ENCODE peak calls at places on chromosome 6, in six cellular contexts. H is IMR-90, S is mesenchymal stem cell, A is H9, W is mesendoderm, F is H1. Q is an unnamed sample. For H3K4me1, the result is how much of the 10 kb centered on the place peaks cover.

GRCh38 chr6:106966671-106967522 is 7.6 kb downstream of the CD24 start:
- DNase-seq in H (no peak), S (no peak), A (no peak), W (no peak), F (no peak), Q (no peak)

GRCh38 chr6:163146036-163146435 is 268.5 kb upstream of the QKI start:
- DNase-seq in H (no peak), S (no peak), A (no peak), W (no peak), F (no peak), Q (no peak)

GRCh38 chr6:50815436-50816114 is 3.1 kb upstream of the TFAP2B start:
- DNase-seq in H (peak), S (peak), A (no peak), W (no peak), F (no peak), Q (peak)

GRCh38 chr6:73798592-73798991 is 102.6 kb downstream of the CD109 start:
- DNase-seq in H (peak), S (peak), A (peak), W (peak), F (no peak), Q (peak)

GRCh38 chr6:105453968-105454367 is 51.1 kb upstream of the PREP start:
- DNase-seq in H (no peak), S (no peak), A (no peak), W (no peak), F (no peak), Q (no peak)

GRCh38 chr6:129555206-129555832 is 154.7 kb downstream of the ARHGAP18 start:
- DNase-seq in H (peak), S (peak), A (no peak), W (peak), F (no peak), Q (no peak)

GRCh38 chr6:100538086-100538485 is 73.4 kb upstream of the SIM1 start:
- DNase-seq in H (no peak), S (peak), A (no peak), W (no peak), F (no peak), Q (no peak)

GRCh38 chr6:19009769-19010168 is 622.6 kb downstream of the RNF144B start:
- DNase-seq in H (no peak), S (no peak), A (no peak), W (no peak), F (no peak), Q (no peak)

DNA sequence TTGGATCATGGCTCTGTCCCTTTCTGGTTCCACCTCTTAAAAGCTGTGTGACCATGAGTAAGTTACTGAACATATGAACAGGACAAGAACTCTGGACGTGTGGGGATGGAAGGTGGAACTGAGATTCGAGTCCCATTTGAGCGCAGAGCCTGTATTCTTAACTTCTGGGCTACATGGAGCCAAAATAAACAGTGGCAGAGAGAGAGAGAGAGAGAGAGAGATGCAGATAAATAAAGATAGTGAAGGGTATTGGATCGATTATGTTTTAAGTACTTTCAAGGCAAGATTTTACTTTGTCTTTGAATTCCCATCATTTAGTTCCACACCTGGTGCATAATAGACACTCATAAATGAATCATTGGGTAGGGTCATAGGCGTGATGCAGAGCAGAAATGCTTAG is 39.7 kb downstream of the SLC35D3 start:
- DNase-seq in H (no peak), S (no peak), A (no peak), W (no peak), F (no peak), Q (no peak)
- H3K4me1 ChIP-seq in H (under half), S (under half), A (under half), W (under half), F (under half), Q (under half)

GRCh38 chr6:37005827-37006514 is 516 bp downstream of the FGD2 start:
- DNase-seq in H (no peak), S (no peak), A (no peak), W (no peak), F (no peak), Q (no peak)
- H2AK5ac ChIP-seq in H (no peak), S (peak), A (no peak), W (no peak), F (no peak), Q (no peak)

DNA sequence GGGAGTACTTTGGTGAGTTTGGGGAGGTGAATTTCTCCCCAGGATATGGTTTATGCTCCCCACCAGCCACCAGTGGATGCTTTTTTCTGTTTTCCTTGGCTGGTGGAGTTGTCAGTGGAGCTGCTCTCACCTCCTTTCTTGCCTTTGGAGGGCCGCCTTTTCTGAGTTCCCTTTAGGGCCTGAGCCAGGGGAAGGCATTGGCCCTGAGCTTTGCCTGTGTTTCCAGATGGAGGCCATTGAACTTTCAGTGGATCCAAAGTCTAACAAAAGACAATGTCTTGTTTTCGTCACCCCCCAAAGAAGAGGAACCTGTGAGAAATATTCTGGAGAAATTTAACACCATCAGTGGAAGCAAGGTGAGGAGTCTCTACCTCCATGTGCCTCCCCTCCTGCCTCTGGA is 4.4 kb upstream of the TMEM14A start:
- DNase-seq in H (no peak), S (no peak), A (no peak), W (no peak), F (no peak), Q (no peak)
- H3K4me1 ChIP-seq in H (under half), S (under half), A (under half), W (under half), F (under half), Q (under half)

GRCh38 chr6:157230971-157231370 is 92.3 kb downstream of the TMEM242 start:
- DNase-seq in H (no peak), S (no peak), A (no peak), W (no peak), F (no peak), Q (no peak)
- H2AK5ac ChIP-seq in H (no peak), S (no peak), A (no peak), W (no peak), F (no peak), Q (no peak)

GRCh38 chr6:52330470-52330869 is 31.5 kb upstream of the PAQR8 start:
- DNase-seq in H (no peak), S (no peak), A (no peak), W (peak), F (no peak), Q (no peak)

GRCh38 chr6:52326540-52327364 is 35.2 kb upstream of the PAQR8 start:
- DNase-seq in H (no peak), S (no peak), A (no peak), W (no peak), F (no peak), Q (no peak)

GRCh38 chr6:52328303-52328662 is 33.7 kb upstream of the PAQR8 start:
- DNase-seq in H (no peak), S (no peak), A (no peak), W (no peak), F (no peak), Q (no peak)

GRCh38 chr6:52325695-52326471 is 36.1 kb upstream of the PAQR8 start:
- DNase-seq in H (no peak), S (peak), A (peak), W (peak), F (peak), Q (no peak)

DNA sequence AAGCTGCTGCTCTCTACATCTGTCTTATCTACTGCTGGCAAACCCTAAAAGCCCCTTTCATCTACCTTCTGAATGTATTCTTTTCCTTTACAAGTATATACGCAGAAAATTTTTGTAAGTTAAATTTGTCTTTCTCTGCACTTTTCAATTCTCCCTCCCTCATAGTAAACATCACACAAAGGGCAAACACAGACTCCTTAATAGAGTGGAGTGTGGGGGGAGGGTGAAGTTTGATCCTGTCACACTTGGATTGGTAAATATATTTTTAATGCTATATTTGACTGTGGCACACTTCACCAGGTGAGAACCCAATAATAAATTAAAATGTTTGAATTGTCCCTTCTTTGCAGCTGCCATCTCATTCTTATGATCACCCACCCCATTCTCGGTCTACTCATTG is 33.2 kb upstream of the PAQR8 start:
- DNase-seq in H (no peak), S (no peak), A (no peak), W (no peak), F (no peak), Q (no peak)
- H3K4me1 ChIP-seq in H (under half), S (under half), A (under half), W (under half), F (under half), Q (under half)

GRCh38 chr6:35388023-35388422 is 45.7 kb downstream of the PPARD start:
- DNase-seq in H (no peak), S (no peak), A (no peak), W (no peak), F (no peak), Q (no peak)

GRCh38 chr6:35382015-35382414 is 39.7 kb downstream of the PPARD start:
- DNase-seq in H (no peak), S (no peak), A (no peak), W (no peak), F (no peak), Q (no peak)

GRCh38 chr6:35386989-35387388 is 44.6 kb downstream of the PPARD start:
- DNase-seq in H (no peak), S (no peak), A (no peak), W (peak), F (no peak), Q (no peak)

GRCh38 chr6:35388772-35389352 is 46.5 kb downstream of the PPARD start:
- DNase-seq in H (no peak), S (no peak), A (no peak), W (no peak), F (no peak), Q (peak)

DNA sequence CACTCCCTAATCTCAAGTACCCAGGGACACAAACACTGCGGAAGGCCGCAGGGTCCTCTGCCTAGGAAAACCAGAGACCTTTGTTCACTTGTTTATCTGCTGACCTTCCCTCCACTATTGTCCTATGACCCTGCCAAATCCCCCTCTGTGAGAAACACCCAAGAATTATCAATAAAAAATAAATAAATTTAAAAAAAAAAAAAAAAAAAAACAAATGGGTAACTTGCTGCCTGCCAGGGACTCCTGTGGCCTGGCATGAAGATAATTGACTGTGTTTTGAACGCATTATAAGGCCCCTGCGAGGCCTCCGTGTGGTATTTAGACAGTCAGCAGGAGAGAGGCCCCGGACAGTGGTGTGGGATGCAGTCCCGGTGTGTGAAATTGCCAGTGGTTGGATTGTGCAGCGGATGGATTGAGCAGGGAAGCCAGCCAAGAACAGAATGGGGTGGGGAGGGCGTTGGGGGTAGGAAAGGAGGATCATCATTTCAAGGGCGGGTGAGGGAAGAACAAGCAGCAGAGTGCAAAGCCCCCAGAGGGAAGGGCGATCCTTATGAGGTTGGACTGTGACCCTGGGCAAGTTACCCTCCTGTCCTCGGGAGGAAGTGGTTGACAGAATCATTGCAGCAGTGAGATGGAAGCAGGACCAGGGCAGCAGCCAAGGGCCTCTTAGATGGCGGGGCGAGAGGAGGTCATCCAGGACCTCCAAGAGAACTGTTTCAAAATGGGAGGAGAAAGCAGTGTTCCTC is 43.3 kb downstream of the PPARD start:
- DNase-seq in H (no peak), S (no peak), A (no peak), W (no peak), F (no peak), Q (no peak)
- H2AK5ac ChIP-seq in H (peak), S (no peak), A (no peak), W (no peak), F (no peak), Q (no peak)